ENCODE peak calls at places on chromosomes 13 and 19, in eight cellular contexts. One of them, this sample, is unnamed.

GRCh38 chr19:3405261-3405653 is 38.9 kb downstream of the NFIC start:
- DNase-seq in stimulated activated CD8-positive, alpha-beta memory T cell treated with anti-CD3 and anti-CD28 coated beads, Interleukin-2, amount 100 ng/mL, for 48 hours: no peak
- DNase-seq in right lobe of liver: no peak
- DNase-seq in activated T-cell treated with anti-CD3 and anti-CD28 coated beads, Interleukin-2, amount 50 U/mL, for 4 hours: no peak
- DNase-seq in activated naive CD4-positive, alpha-beta T cell treated with anti-CD3 and anti-CD28 coated beads, Interleukin-2, amount 10 ng/mL, durations not matched to agents 7 days and 5 days: no peak
- DNase-seq in HepG2: no peak
- DNase-seq in colonic mucosa: no peak
- DNase-seq in stimulated activated CD4-positive, alpha-beta T cell treated with anti-CD3 and anti-CD28 coated beads, Interleukin-15, amount 100 ng/mL, for 1 hour: no peak
- DNase-seq in this sample: no peak

GRCh38 chr19:1783874-1784273 is 28.2 kb downstream of the ATP8B3 start:
- DNase-seq in stimulated activated CD8-positive, alpha-beta memory T cell treated with anti-CD3 and anti-CD28 coated beads, Interleukin-2, amount 100 ng/mL, for 48 hours: no peak
- DNase-seq in stimulated activated CD4-positive, alpha-beta T cell treated with anti-CD3 and anti-CD28 coated beads, Interleukin-15, amount 100 ng/mL, for 1 hour: no peak
- DNase-seq in colonic mucosa: no peak
- DNase-seq in activated T-cell treated with anti-CD3 and anti-CD28 coated beads, Interleukin-2, amount 50 U/mL, for 4 hours: no peak
- DNase-seq in activated naive CD4-positive, alpha-beta T cell treated with anti-CD3 and anti-CD28 coated beads, Interleukin-2, amount 10 ng/mL, durations not matched to agents 7 days and 5 days: no peak
- DNase-seq in HepG2: no peak
- DNase-seq in right lobe of liver: no peak
- DNase-seq in this sample: no peak

GRCh38 chr19:40862785-40863184 is 12.5 kb upstream of the CYP2A6 start:
- DNase-seq in right lobe of liver: no peak
- DNase-seq in activated naive CD4-positive, alpha-beta T cell treated with anti-CD3 and anti-CD28 coated beads, Interleukin-2, amount 10 ng/mL, durations not matched to agents 7 days and 5 days: no peak
- DNase-seq in colonic mucosa: no peak
- DNase-seq in HepG2: no peak
- DNase-seq in stimulated activated CD4-positive, alpha-beta T cell treated with anti-CD3 and anti-CD28 coated beads, Interleukin-15, amount 100 ng/mL, for 1 hour: no peak
- DNase-seq in stimulated activated CD8-positive, alpha-beta memory T cell treated with anti-CD3 and anti-CD28 coated beads, Interleukin-2, amount 100 ng/mL, for 48 hours: no peak
- DNase-seq in activated T-cell treated with anti-CD3 and anti-CD28 coated beads, Interleukin-2, amount 50 U/mL, for 4 hours: no peak
- DNase-seq in this sample: no peak

GRCh38 chr19:52028780-52029123 is 573 bp upstream of the ZNF614 start:
- DNase-seq in activated T-cell treated with anti-CD3 and anti-CD28 coated beads, Interleukin-2, amount 50 U/mL, for 4 hours: no peak
- DNase-seq in activated naive CD4-positive, alpha-beta T cell treated with anti-CD3 and anti-CD28 coated beads, Interleukin-2, amount 10 ng/mL, durations not matched to agents 7 days and 5 days: no peak
- DNase-seq in stimulated activated CD4-positive, alpha-beta T cell treated with anti-CD3 and anti-CD28 coated beads, Interleukin-15, amount 100 ng/mL, for 1 hour: no peak
- DNase-seq in HepG2: no peak
- DNase-seq in colonic mucosa: no peak
- DNase-seq in stimulated activated CD8-positive, alpha-beta memory T cell treated with anti-CD3 and anti-CD28 coated beads, Interleukin-2, amount 100 ng/mL, for 48 hours: no peak
- DNase-seq in right lobe of liver: no peak
- DNase-seq in this sample: no peak

GRCh38 chr13:94548382-94549240 is 47.3 kb downstream of the TGDS start:
- DNase-seq in right lobe of liver: peak
- DNase-seq in stimulated activated CD4-positive, alpha-beta T cell treated with anti-CD3 and anti-CD28 coated beads, Interleukin-15, amount 100 ng/mL, for 1 hour: peak
- DNase-seq in colonic mucosa: peak
- DNase-seq in stimulated activated CD8-positive, alpha-beta memory T cell treated with anti-CD3 and anti-CD28 coated beads, Interleukin-2, amount 100 ng/mL, for 48 hours: peak
- DNase-seq in HepG2: peak
- DNase-seq in activated naive CD4-positive, alpha-beta T cell treated with anti-CD3 and anti-CD28 coated beads, Interleukin-2, amount 10 ng/mL, durations not matched to agents 7 days and 5 days: peak
- DNase-seq in activated T-cell treated with anti-CD3 and anti-CD28 coated beads, Interleukin-2, amount 50 U/mL, for 4 hours: peak
- DNase-seq in this sample: peak

GRCh38 chr19:974564-975257 is 9.4 kb upstream of the WDR18 start:
- DNase-seq in colonic mucosa: no peak
- DNase-seq in activated naive CD4-positive, alpha-beta T cell treated with anti-CD3 and anti-CD28 coated beads, Interleukin-2, amount 10 ng/mL, durations not matched to agents 7 days and 5 days: no peak
- DNase-seq in activated T-cell treated with anti-CD3 and anti-CD28 coated beads, Interleukin-2, amount 50 U/mL, for 4 hours: no peak
- DNase-seq in stimulated activated CD4-positive, alpha-beta T cell treated with anti-CD3 and anti-CD28 coated beads, Interleukin-15, amount 100 ng/mL, for 1 hour: no peak
- DNase-seq in HepG2: no peak
- DNase-seq in stimulated activated CD8-positive, alpha-beta memory T cell treated with anti-CD3 and anti-CD28 coated beads, Interleukin-2, amount 100 ng/mL, for 48 hours: no peak
- DNase-seq in right lobe of liver: no peak
- DNase-seq in this sample: no peak

GRCh38 chr13:73519720-73520119 is 460.9 kb downstream of the KLF5 start:
- DNase-seq in colonic mucosa: no peak
- DNase-seq in right lobe of liver: no peak
- DNase-seq in stimulated activated CD4-positive, alpha-beta T cell treated with anti-CD3 and anti-CD28 coated beads, Interleukin-15, amount 100 ng/mL, for 1 hour: no peak
- DNase-seq in HepG2: no peak
- DNase-seq in activated T-cell treated with anti-CD3 and anti-CD28 coated beads, Interleukin-2, amount 50 U/mL, for 4 hours: no peak
- DNase-seq in stimulated activated CD8-positive, alpha-beta memory T cell treated with anti-CD3 and anti-CD28 coated beads, Interleukin-2, amount 100 ng/mL, for 48 hours: no peak
- DNase-seq in activated naive CD4-positive, alpha-beta T cell treated with anti-CD3 and anti-CD28 coated beads, Interleukin-2, amount 10 ng/mL, durations not matched to agents 7 days and 5 days: no peak
- DNase-seq in this sample: no peak

GRCh38 chr19:16315825-16316505 is 8.7 kb upstream of the KLF2 start:
- DNase-seq in HepG2: no peak
- DNase-seq in activated T-cell treated with anti-CD3 and anti-CD28 coated beads, Interleukin-2, amount 50 U/mL, for 4 hours: no peak
- DNase-seq in right lobe of liver: no peak
- DNase-seq in colonic mucosa: peak
- DNase-seq in stimulated activated CD8-positive, alpha-beta memory T cell treated with anti-CD3 and anti-CD28 coated beads, Interleukin-2, amount 100 ng/mL, for 48 hours: no peak
- DNase-seq in activated naive CD4-positive, alpha-beta T cell treated with anti-CD3 and anti-CD28 coated beads, Interleukin-2, amount 10 ng/mL, durations not matched to agents 7 days and 5 days: no peak
- DNase-seq in stimulated activated CD4-positive, alpha-beta T cell treated with anti-CD3 and anti-CD28 coated beads, Interleukin-15, amount 100 ng/mL, for 1 hour: no peak
- DNase-seq in this sample: no peak

GRCh38 chr19:398719-399118 is 10.2 kb downstream of the C2CD4C start:
- DNase-seq in activated T-cell treated with anti-CD3 and anti-CD28 coated beads, Interleukin-2, amount 50 U/mL, for 4 hours: no peak
- DNase-seq in stimulated activated CD8-positive, alpha-beta memory T cell treated with anti-CD3 and anti-CD28 coated beads, Interleukin-2, amount 100 ng/mL, for 48 hours: no peak
- DNase-seq in HepG2: no peak
- DNase-seq in colonic mucosa: no peak
- DNase-seq in activated naive CD4-positive, alpha-beta T cell treated with anti-CD3 and anti-CD28 coated beads, Interleukin-2, amount 10 ng/mL, durations not matched to agents 7 days and 5 days: no peak
- DNase-seq in stimulated activated CD4-positive, alpha-beta T cell treated with anti-CD3 and anti-CD28 coated beads, Interleukin-15, amount 100 ng/mL, for 1 hour: no peak
- DNase-seq in right lobe of liver: no peak
- DNase-seq in this sample: no peak